ENCODE peak calls at places on chromosomes 4 and X, in seven cellular contexts. K is upper lobe of right lung; W is A549; Z is endothelial cell of umbilical vein; Q is tibial nerve; P is right cardiac atrium; N is CD8-positive, alpha-beta memory T cell. C is an unnamed sample.

GRCh38 chrX:24117288-24117687 is 32.2 kb upstream of the ZFX start:
- DNase-seq in N (no peak), K (no peak), Q (peak; percentile 6), P (no peak), Z (peak; percentile 37), W (no peak), C (no peak)

GRCh38 chr4:168304744-168305459 is 13.7 kb downstream of the DDX60 start:
- DNase-seq in N (no peak), K (no peak), Z (peak; percentile 39), Q (no peak), W (peak; percentile 24), P (no peak), C (no peak)

GRCh38 chrX:150517303-150517896 is 51.0 kb upstream of the MTM1 start:
- DNase-seq in N (no peak), K (no peak), W (no peak), P (no peak), Q (no peak), Z (no peak), C (no peak)

GRCh38 chr4:126271266-126271665 is 956.5 kb downstream of the FAT4 start:
- DNase-seq in N (no peak), W (no peak), P (no peak), Z (no peak), Q (no peak), K (no peak), C (no peak)

GRCh38 chr4:187598246-187598645 is 397.3 kb upstream of the ZFP42 start:
- DNase-seq in N (no peak), K (no peak), Z (no peak), Q (no peak), P (no peak), W (no peak), C (no peak)

GRCh38 chr4:8817081-8817812 is 54.4 kb downstream of the HMX1 start:
- DNase-seq in Z (no peak), K (peak; percentile 48), Q (no peak), W (no peak), N (no peak), P (no peak), C (no peak)

GRCh38 chr4:15110120-15110571 is 107.9 kb downstream of the CPEB2 start:
- DNase-seq in Q (no peak), P (no peak), W (no peak), K (no peak), N (no peak), Z (no peak), C (no peak)

GRCh38 chr4:127501103-127501502 is 131.7 kb upstream of the INTU start:
- DNase-seq in N (no peak), P (no peak), W (no peak), K (no peak), Z (no peak), Q (no peak), C (no peak)

GRCh38 chr4:24645765-24646550 is 61.6 kb upstream of the DHX15 start:
- DNase-seq in W (no peak), Q (no peak), K (no peak), N (no peak), P (no peak), Z (no peak), C (no peak)

GRCh38 chr4:13933163-13933562 is 305.6 kb upstream of the BOD1L1 start:
- DNase-seq in W (no peak), P (no peak), N (no peak), Z (no peak), Q (no peak), K (no peak), C (no peak)

GRCh38 chrX:13287816-13288215 is 32.0 kb downstream of the ATXN3L start:
- DNase-seq in Z (peak; percentile 80), Q (no peak), N (no peak), K (no peak), W (no peak), P (no peak), C (no peak)

GRCh38 chr4:170139764-170140163 is 50.0 kb upstream of the AADAT start:
- DNase-seq in W (no peak), N (no peak), P (no peak), K (no peak), Q (no peak), Z (no peak), C (no peak)

GRCh38 chr4:139131209-139131870 is 45.7 kb downstream of the ELF2 start:
- DNase-seq in K (no peak), P (no peak), W (no peak), Q (no peak), N (no peak), Z (no peak), C (no peak)

GRCh38 chr4:11467931-11468330 is 39.2 kb upstream of the HS3ST1 start:
- DNase-seq in N (no peak), Z (no peak), Q (no peak), P (no peak), W (no peak), K (no peak), C (no peak)
- H3K4me1 ChIP-seq in N (peaks cover 21% of the 10 kb centered on the region), Z (peaks cover 19% of the 10 kb centered on the region), Q (no peaks in the 10 kb centered on the region), P (peaks cover 1% of the 10 kb centered on the region), W (no peaks in the 10 kb centered on the region), K (peaks cover 4% of the 10 kb centered on the region), C (no peaks in the 10 kb centered on the region)

DNA sequence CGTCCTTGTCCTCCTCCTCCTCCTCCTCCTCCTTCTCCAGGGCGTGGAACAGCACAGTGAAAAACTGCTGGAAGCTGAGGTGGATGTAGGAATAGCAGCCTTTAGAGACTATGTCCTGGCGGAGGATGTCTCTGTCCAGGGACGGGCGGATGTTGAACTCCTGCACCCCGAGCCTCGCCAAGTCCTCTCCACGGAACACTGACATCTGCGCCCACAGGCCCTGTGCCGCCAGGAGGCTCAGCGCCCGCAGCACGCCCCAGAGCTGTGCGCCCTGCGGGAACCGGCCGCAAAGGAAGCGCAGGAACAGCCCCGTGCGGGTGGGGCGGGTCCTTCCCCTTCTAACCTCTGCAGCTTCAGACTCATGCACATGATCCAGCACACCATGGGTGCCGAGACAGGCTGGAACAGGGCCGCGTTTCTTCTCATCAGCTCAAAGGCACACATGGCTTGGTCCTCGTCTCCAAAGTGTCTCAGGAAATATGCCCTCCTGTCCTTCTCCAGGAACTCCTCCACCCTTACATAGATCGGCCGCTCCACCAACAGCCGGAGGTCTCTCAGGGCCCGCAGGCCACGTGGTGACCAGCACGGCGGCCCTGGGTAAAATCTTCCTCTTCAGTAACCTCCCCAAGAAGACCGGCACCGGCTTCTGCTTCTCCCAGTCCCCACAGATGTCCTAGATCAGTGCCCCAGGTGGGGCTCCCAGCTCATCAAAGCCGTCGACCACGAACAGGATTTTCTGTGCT is 1.2 kb downstream of the NLRP2B start:
- DNase-seq in Z (no peak), P (peak; percentile 29), K (no peak), W (no peak), Q (no peak), N (no peak), C (no peak)
- H3K9me3 ChIP-seq in Z (no peaks in the 10 kb centered on the region), P (no peaks in the 10 kb centered on the region), K (no peaks in the 10 kb centered on the region), W (no peaks in the 10 kb centered on the region), Q (peaks cover 4% of the 10 kb centered on the region), N (no peaks in the 10 kb centered on the region), C (peaks cover 7% of the 10 kb centered on the region)

DNA sequence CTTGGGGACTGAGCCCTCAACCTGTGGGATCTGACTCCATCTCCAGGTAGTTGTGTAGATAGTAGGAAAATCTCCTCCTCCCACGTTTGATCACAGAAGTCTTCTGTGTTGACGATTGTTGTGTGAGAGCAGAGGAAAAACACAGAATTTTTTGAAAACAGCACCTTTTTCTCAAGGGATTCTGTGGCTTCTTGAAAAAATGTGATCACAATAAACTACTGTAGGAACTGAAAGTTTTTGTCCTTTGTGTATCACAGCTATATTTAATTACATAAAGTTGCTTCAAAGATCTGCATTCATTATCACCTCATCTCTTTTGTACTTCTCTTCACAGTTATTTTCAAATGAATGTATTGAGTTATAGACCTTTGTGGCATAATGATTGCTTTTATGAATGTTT is 85.1 kb downstream of the AFF1 start:
- DNase-seq in K (no peak), P (no peak), Q (no peak), Z (no peak), N (no peak), W (no peak), C (no peak)
- H3K4me1 ChIP-seq in K (peaks cover 63% of the 10 kb centered on the region), P (peaks cover 13% of the 10 kb centered on the region), Q (peaks cover 3% of the 10 kb centered on the region), Z (peaks cover 11% of the 10 kb centered on the region), N (peaks cover 32% of the 10 kb centered on the region), W (peaks cover 78% of the 10 kb centered on the region), C (peaks cover 23% of the 10 kb centered on the region)

GRCh38 chrX:149497054-149497453 is 8.1 kb downstream of the IDS start:
- DNase-seq in W (no peak), Z (no peak), N (no peak), K (no peak), P (no peak), Q (no peak), C (no peak)
- H3K9me3 ChIP-seq in W (no peaks in the 10 kb centered on the region), Z (no peaks in the 10 kb centered on the region), N (no peaks in the 10 kb centered on the region), K (no peaks in the 10 kb centered on the region), P (no peaks in the 10 kb centered on the region), Q (no peaks in the 10 kb centered on the region), C (no peaks in the 10 kb centered on the region)

GRCh38 chr4:155708782-155709181 is 42.1 kb downstream of the GUCY1A1 start:
- DNase-seq in W (no peak), K (no peak), N (no peak), P (no peak), Z (no peak), Q (no peak), C (no peak)

GRCh38 chr4:155705664-155706063 is 39.0 kb downstream of the GUCY1A1 start:
- DNase-seq in N (no peak), Z (peak; percentile 62), W (no peak), Q (no peak), K (no peak), P (no peak), C (no peak)

GRCh38 chr4:155709878-155710277 is 43.2 kb downstream of the GUCY1A1 start:
- DNase-seq in Q (no peak), N (no peak), P (no peak), K (no peak), Z (no peak), W (no peak), C (no peak)

GRCh38 chr4:155704841-155705404 is 38.3 kb downstream of the GUCY1A1 start:
- DNase-seq in Q (no peak), Z (no peak), K (no peak), W (no peak), P (no peak), N (no peak), C (no peak)

DNA sequence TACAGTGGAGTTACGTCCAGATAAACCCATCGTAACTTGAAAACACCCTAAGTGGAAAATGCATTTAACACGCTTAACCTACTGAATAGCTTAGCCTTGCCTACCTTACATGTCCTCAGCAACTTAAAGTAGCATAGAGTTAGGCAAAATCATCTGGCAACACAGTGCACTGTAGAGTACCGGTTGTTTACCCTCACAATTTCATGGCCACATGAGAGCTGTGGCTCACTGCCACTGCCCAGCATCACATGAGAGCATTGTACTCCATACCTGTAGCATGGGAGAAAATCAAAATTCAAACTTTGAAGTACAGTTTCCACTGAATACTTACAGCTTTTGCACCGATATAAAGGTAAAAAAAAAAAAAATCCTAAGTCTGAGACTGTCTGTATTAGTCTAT is 40.6 kb downstream of the GUCY1A1 start:
- DNase-seq in P (no peak), W (no peak), K (peak; percentile 76), Z (no peak), N (no peak), Q (no peak), C (no peak)
- H3K4me1 ChIP-seq in P (peaks cover 6% of the 10 kb centered on the region), W (no peaks in the 10 kb centered on the region), K (peaks cover 23% of the 10 kb centered on the region), Z (no peaks in the 10 kb centered on the region), N (no peaks in the 10 kb centered on the region), Q (no peaks in the 10 kb centered on the region), C (no peaks in the 10 kb centered on the region)

C was measured in ascending aorta.